ENCODE peak calls at places on chromosomes 1 and 21, in six cellular contexts. B is fibroblast of pulmonary artery, W is psoas muscle, X is astrocyte of the cerebellum, J is endothelial cell of umbilical vein, C is heart right ventricle. H is an unnamed sample.

GRCh38 chr21:41555053-41555452 is 47.1 kb upstream of the TMPRSS2 start:
- DNase-seq in B (no peak), W (no peak), X (no peak), J (no peak), C (no peak), H (no peak)

GRCh38 chr21:34974162-34974981 is 74.7 kb downstream of the RUNX1 start:
- DNase-seq in B (no peak), W (no peak), X (no peak), J (no peak), C (no peak), H (no peak)

GRCh38 chr1:168970945-168971799 is 135.3 kb upstream of the ATP1B1 start:
- DNase-seq in B (no peak), W (no peak), X (no peak), J (no peak), C (no peak), H (no peak)

GRCh38 chr1:73998348-73998959 is 199.5 kb downstream of the LRRIQ3 start:
- DNase-seq in B (peak), W (no peak), X (peak), J (peak), C (no peak), H (no peak)

GRCh38 chr1:11787251-11787803 is 18.4 kb downstream of the MTHFR start:
- DNase-seq in B (peak), W (peak), X (no peak), J (peak), C (peak), H (no peak)

GRCh38 chr1:27891196-27891889 is 19.0 kb downstream of the THEMIS2 start:
- DNase-seq in B (no peak), W (no peak), X (no peak), J (no peak), C (peak), H (no peak)

GRCh38 chr1:117093870-117094621 is 27.5 kb downstream of the TRIM45 start:
- DNase-seq in B (peak), W (no peak), X (peak), J (peak), C (no peak), H (no peak)

GRCh38 chr1:167713330-167714081 is 8.3 kb upstream of the MPZL1 start:
- DNase-seq in B (peak), W (peak), X (no peak), J (peak), C (peak), H (no peak)

GRCh38 chr21:46468110-46468774 is 9.6 kb downstream of the DIP2A start:
- DNase-seq in B (no peak), W (no peak), X (no peak), J (no peak), C (no peak), H (no peak)

GRCh38 chr1:844472-845026 is 79.2 kb upstream of the SAMD11 start:
- DNase-seq in B (no peak), W (no peak), X (no peak), J (no peak), C (no peak), H (no peak)

GRCh38 chr1:160097196-160097910 is 1.1 kb downstream of the IGSF8 start:
- DNase-seq in B (no peak), W (no peak), X (no peak), J (peak), C (no peak), H (no peak)

GRCh38 chr1:160101037-160101716 is 2.8 kb upstream of the IGSF8 start:
- DNase-seq in B (peak), W (peak), X (no peak), J (peak), C (peak), H (peak)

GRCh38 chr1:160097911-160098851 is at the start of gene IGSF8:
- DNase-seq in B (peak), W (peak), X (no peak), J (peak), C (peak), H (peak)

GRCh38 chr1:160099716-160100375 is 1.4 kb upstream of the IGSF8 start:
- DNase-seq in B (no peak), W (no peak), X (no peak), J (no peak), C (no peak), H (no peak)

GRCh38 chr1:160098852-160099647 is 631 bp upstream of the IGSF8 start:
- DNase-seq in B (peak), W (peak), X (peak), J (peak), C (peak), H (peak)
- TF ChIP-seq CTCF in B (no peak), W (no peak), X (no peak), J (no peak), C (no peak), H (no peak)

GRCh38 chr1:65470766-65471165 is 50.3 kb downstream of the LEPR start:
- DNase-seq in B (peak), W (no peak), X (no peak), J (peak), C (no peak), H (no peak)

GRCh38 chr1:65471213-65471833 is 50.9 kb downstream of the LEPR start:
- DNase-seq in B (no peak), W (no peak), X (no peak), J (no peak), C (no peak), H (no peak)

GRCh38 chr1:65469126-65469888 is 48.8 kb downstream of the LEPR start:
- DNase-seq in B (no peak), W (no peak), X (no peak), J (peak), C (no peak), H (no peak)

GRCh38 chr1:65469889-65470340 is 49.4 kb downstream of the LEPR start:
- DNase-seq in B (peak), W (no peak), X (peak), J (peak), C (peak), H (no peak)

DNA sequence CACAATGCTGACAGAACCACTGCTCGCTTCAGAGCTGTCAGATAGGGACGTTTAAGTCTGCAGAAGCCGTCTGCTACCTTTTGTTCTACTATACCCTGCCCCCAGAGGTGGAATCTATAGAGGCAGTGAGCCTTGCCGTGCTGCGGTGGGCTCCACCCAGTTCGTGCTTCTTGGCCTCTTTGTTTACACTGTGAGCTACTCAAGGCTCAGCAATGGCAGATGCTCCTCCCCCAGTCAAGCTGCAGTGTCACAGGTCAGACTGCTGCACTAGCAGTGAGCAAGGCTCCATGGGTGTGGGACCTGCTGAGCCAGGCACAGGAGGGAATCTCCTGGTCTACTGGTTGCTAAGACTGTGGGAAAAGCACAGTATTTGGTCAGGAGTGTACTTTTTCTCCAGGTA is 47.1 kb downstream of the LEPR start:
- DNase-seq in B (no peak), W (no peak), X (no peak), J (no peak), C (no peak), H (no peak)
- TF ChIP-seq CTCF in B (no peak), W (no peak), X (no peak), J (no peak), C (no peak), H (peak)

GRCh38 chr1:5297199-5297877 is 642.9 kb downstream of the AJAP1 start:
- DNase-seq in B (no peak), W (peak), X (no peak), J (no peak), C (peak), H (no peak)
- TF ChIP-seq CTCF in B (no peak), W (no peak), X (no peak), J (no peak), C (no peak), H (no peak)

DNA sequence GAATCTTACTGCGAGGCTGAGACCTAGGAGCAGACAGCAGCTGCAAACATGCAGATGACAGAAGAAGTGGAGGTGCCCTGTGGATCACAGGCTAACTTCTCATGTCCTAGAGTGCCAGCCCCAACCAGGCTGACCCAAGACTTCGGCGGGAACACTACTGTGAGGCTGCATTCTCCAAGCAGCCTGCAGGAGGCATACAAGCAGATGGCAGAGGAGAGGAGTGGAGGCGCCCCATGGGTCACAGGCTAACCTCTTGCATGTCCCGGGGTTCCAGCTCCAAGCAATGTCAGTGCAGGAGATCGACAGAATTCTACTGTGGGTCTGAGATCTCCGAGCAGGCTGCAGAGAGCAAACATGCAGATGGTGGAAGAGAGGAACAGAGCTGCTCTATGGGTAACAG is 98.1 kb upstream of the ZNF678 start:
- DNase-seq in B (no peak), W (no peak), X (no peak), J (no peak), C (no peak), H (no peak)
- TF ChIP-seq CTCF in B (no peak), W (no peak), X (no peak), J (peak), C (no peak), H (peak)

DNA sequence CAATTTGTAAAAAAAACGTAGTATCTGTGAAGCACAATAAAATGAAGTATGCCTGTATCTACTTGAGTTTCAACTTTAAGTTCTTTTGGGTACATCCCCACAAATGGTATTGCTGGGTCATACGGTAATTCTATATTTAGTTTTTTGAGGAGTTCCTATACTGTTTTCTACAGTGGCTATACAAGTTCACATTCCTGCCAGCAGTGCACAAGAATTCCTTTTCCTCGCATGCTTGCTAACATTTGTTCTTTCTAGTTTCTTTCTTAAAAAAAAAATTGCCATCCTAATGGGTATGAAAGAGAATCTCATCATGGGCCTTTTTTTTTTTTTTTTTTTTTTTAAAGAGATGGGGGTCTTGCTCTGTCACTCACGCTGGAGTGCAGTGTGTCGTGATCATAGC is 41.9 kb downstream of the UCK2 start:
- DNase-seq in B (peak), W (no peak), X (no peak), J (no peak), C (no peak), H (no peak)
- TF ChIP-seq CTCF in B (peak), W (peak), X (peak), J (no peak), C (no peak), H (peak)